ENCODE peak calls at places on chromosomes 4 and X, in four cellular contexts. W, I, K and O are unnamed samples. For H3K4me1, the result is how much of the 10 kb centered on the place peaks cover.

GRCh38 chr4:169618286-169618685 is 2.1 kb upstream of the CLCN3 start:
- DNase-seq in W (no peak), I (no peak), K (no peak), O (no peak)

GRCh38 chrX:73289039-73289438 is 74.4 kb upstream of the NAP1L2 start:
- DNase-seq in I (no peak), K (no peak), W (no peak), O (no peak)

GRCh38 chr4:8320386-8320750 is 50.8 kb downstream of the HTRA3 start:
- DNase-seq in I (no peak), K (no peak), W (no peak), O (peak)

GRCh38 chrX:29762006-29762405 is 453.4 kb upstream of the MAGEB2 start:
- DNase-seq in K (no peak), I (no peak), W (no peak), O (no peak)

GRCh38 chr4:98919996-98920395 is 8.9 kb downstream of the EIF4E start:
- DNase-seq in I (no peak), K (no peak), W (no peak), O (no peak)

GRCh38 chr4:152014280-152014679 is 253.5 kb upstream of the GATB start:
- DNase-seq in K (no peak), I (no peak), W (no peak), O (no peak)

GRCh38 chrX:1316527-1316926 is 20.1 kb upstream of the IL3RA start:
- DNase-seq in I (no peak), W (no peak), K (no peak), O (peak)

GRCh38 chrX:96440941-96441340 is 243.7 kb upstream of the DIAPH2 start:
- DNase-seq in I (no peak), K (no peak), W (no peak), O (no peak)

GRCh38 chrX:116657071-116657470 is 194.3 kb upstream of the CT83 start:
- DNase-seq in K (no peak), W (no peak), I (no peak), O (no peak)

GRCh38 chr4:152896819-152897218 is 39.3 kb upstream of the FHDC1 start:
- DNase-seq in W (no peak), K (no peak), I (no peak), O (no peak)

GRCh38 chr4:138689182-138689546 is 326.4 kb upstream of the NOCT start:
- DNase-seq in K (no peak), I (no peak), W (no peak), O (no peak)

GRCh38 chrX:50903387-50904027 is 7.0 kb upstream of the BMP15 start:
- DNase-seq in W (no peak), I (peak), K (peak), O (no peak)

GRCh38 chr4:41290486-41290885 is 33.8 kb downstream of the UCHL1 start:
- DNase-seq in W (no peak), I (no peak), K (no peak), O (no peak)

GRCh38 chr4:1407657-1408333 is 1.6 kb upstream of the NKX1-1 start:
- DNase-seq in W (no peak), I (no peak), K (no peak), O (no peak)

GRCh38 chrX:136210243-136210642 is 41.0 kb downstream of the MAP7D3 start:
- DNase-seq in I (no peak), W (no peak), K (no peak), O (no peak)

GRCh38 chrX:145823132-145823531 is 5.5 kb downstream of the SLITRK2 start:
- DNase-seq in W (no peak), I (no peak), K (no peak), O (no peak)

GRCh38 chr4:130336585-130337217 is 1240.7 kb downstream of the C4orf33 start:
- DNase-seq in K (no peak), W (no peak), I (no peak), O (no peak)

GRCh38 chr4:27357283-27357682 is 496.6 kb downstream of the STIM2 start:
- DNase-seq in W (no peak), I (no peak), K (no peak), O (no peak)

GRCh38 chr4:76654084-76654483 is 219.1 kb downstream of the SHROOM3 start:
- DNase-seq in K (no peak), W (no peak), I (no peak), O (no peak)

GRCh38 chrX:128439159-128439558 is 387.0 kb upstream of the ACTRT1 start:
- DNase-seq in I (no peak), K (no peak), W (no peak), O (no peak)

GRCh38 chr4:78298618-78299017 is 241.5 kb downstream of the FRAS1 start:
- DNase-seq in K (no peak), I (no peak), W (no peak), O (no peak)

GRCh38 chr4:78297075-78297815 is 240.1 kb downstream of the FRAS1 start:
- DNase-seq in K (no peak), I (no peak), W (no peak), O (no peak)

GRCh38 chr4:78293348-78293747 is 236.2 kb downstream of the FRAS1 start:
- DNase-seq in I (no peak), K (no peak), W (no peak), O (no peak)

GRCh38 chr4:78293841-78294301 is 236.7 kb downstream of the FRAS1 start:
- DNase-seq in I (no peak), K (no peak), W (no peak), O (no peak)

GRCh38 chr4:78296261-78296660 is 239.1 kb downstream of the FRAS1 start:
- DNase-seq in W (no peak), I (no peak), K (no peak), O (no peak)
- H3K4me1 ChIP-seq in W (under half), I (under half), K (under half), O (under half)

DNA sequence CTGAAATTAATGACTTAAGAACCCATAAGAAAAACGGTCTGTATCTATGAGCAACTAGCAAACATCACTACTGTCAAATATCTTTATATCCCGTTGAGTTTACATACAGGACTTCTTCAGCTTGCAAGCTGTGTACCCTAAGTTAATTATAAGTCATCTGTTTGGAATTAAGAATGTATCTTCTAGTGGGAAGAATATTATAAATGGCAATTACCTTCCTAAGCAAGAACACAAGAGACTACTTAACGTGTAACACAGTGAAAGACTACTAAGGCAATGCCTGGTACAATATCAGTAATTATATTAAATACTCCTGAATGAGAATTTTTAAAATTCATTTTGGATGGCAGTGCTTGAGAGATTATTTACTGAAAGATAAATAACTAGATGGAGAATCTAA is 58.5 kb downstream of the ADGRA3 start:
- DNase-seq in K (no peak), I (no peak), W (no peak), O (no peak)
- H3K4me1 ChIP-seq in K (under half), I (under half), W (under half), O (under half)

GRCh38 chrX:134758652-134759051 is 100.4 kb upstream of the PLAC1 start:
- DNase-seq in I (no peak), W (no peak), K (no peak), O (no peak)

GRCh38 chrX:134764202-134764785 is 106.0 kb upstream of the PLAC1 start:
- DNase-seq in K (no peak), W (no peak), I (peak), O (no peak)

GRCh38 chrX:134760671-134761070 is 102.4 kb upstream of the PLAC1 start:
- DNase-seq in W (no peak), K (no peak), I (no peak), O (no peak)

GRCh38 chrX:134761788-134762187 is 103.5 kb upstream of the PLAC1 start:
- DNase-seq in I (peak), K (no peak), W (no peak), O (no peak)
- H3K4me1 ChIP-seq in I (under half), K (under half), W (under half), O (under half)

DNA sequence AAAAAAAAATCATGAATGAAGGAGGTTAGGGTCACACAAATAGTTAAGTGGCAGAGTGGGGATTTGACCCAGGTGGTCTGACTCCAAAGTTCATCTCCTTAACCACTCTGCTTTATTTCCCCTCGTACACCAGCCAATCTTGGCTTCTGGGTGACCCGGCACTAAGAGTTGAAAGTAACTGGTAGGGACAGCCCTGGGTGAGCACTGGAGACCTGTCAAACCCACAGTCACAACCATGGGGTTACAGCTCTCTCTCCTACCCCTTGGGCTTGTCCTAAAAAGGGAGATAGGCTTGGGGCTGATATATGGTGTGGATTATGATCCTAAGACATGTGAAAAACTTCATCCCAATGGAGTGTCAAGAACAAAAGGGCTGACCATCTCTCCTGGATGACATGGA is 12.5 kb downstream of the IGFBP7 start:
- DNase-seq in W (no peak), I (no peak), K (no peak), O (no peak)
- H3K4me1 ChIP-seq in W (under half), I (under half), K (under half), O (half or more)

GRCh38 chr4:163606885-163607284 is 112.4 kb downstream of the TMA16 start:
- DNase-seq in K (no peak), W (no peak), I (no peak), O (no peak)
- H3K4me1 ChIP-seq in K (under half), W (under half), I (under half), O (under half)

GRCh38 chr4:86089924-86090323 is 269.9 kb downstream of the MAPK10 start:
- DNase-seq in K (no peak), I (no peak), W (no peak), O (no peak)
- H3K4me1 ChIP-seq in K (under half), I (under half), W (under half), O (under half)

GRCh38 chrX:124216396-124217124 is 115.9 kb upstream of the TEX13D start:
- DNase-seq in K (no peak), W (no peak), I (no peak), O (no peak)
- H3K4me1 ChIP-seq in K (under half), W (under half), I (under half), O (under half)

DNA sequence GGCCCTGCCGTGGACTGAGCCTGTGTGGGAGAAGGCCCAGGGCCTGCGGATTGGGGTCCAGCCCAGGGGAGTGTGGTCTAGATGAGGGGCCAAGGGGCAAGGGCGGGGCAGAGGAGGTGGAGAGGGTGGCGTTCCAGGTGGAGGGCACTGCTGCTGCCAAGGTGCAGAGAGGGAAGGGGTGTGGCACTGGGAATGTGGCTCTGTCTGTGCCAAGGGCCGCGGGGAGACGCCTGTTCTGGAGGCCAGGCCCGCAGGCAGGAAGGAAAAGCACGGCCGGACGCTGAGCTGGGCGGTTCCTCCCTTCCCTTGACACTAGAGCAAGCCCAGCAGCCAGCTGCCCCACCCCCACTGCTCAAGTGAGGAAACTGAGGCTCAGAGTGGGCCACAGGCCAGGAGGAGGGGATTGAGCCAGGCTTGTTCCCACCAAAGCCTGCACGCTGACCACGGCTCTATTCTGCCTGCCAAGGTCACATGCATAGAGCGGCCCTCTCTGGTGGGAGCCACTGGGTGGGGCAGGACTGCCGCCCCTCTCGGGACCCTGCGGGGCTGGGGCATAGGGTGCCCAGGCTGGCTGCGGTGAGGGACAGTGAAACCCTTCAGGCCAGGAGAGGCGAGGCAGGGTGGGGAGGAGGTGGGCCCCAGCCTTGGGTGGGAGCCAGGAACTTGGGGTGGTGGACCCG is 13.0 kb downstream of the SH3BP2 start:
- DNase-seq in I (peak), K (no peak), W (no peak), O (no peak)
- H3K4me1 ChIP-seq in I (under half), K (under half), W (under half), O (under half)

GRCh38 chr4:140096921-140097320 is 57.1 kb downstream of the MAML3 start:
- DNase-seq in I (no peak), K (no peak), W (no peak), O (no peak)
- H3K4me1 ChIP-seq in I (under half), K (under half), W (under half), O (under half)